ENCODE peak calls at places on chromosomes 16 and 17, in nine cellular contexts. One of them, this sample, is unnamed.

GRCh38 chr16:71894229-71894920 is 956 bp upstream of the IST1 start:
- DNase-seq in T-helper 1 cell: no peak
- DNase-seq in HS-5: no peak
- DNase-seq in posterior vena cava: no peak
- DNase-seq in mesendoderm: peak
- DNase-seq in WERI-Rb-1: peak
- DNase-seq in neural crest cell: peak
- DNase-seq in MV-4-11: peak
- DNase-seq in stimulated activated CD4-positive, alpha-beta T cell treated with anti-CD3 and anti-CD28 coated beads, Interleukin-15, amount 100 ng/mL, for 24 hours: peak
- DNase-seq in this sample: no peak

GRCh38 chr16:11629071-11630030 is 38.9 kb upstream of the SNN start:
- DNase-seq in HS-5: no peak
- DNase-seq in neural crest cell: no peak
- DNase-seq in posterior vena cava: peak
- DNase-seq in MV-4-11: peak
- DNase-seq in WERI-Rb-1: no peak
- DNase-seq in mesendoderm: peak
- DNase-seq in stimulated activated CD4-positive, alpha-beta T cell treated with anti-CD3 and anti-CD28 coated beads, Interleukin-15, amount 100 ng/mL, for 24 hours: no peak
- DNase-seq in T-helper 1 cell: no peak
- DNase-seq in this sample: no peak

GRCh38 chr17:72608436-72608835 is 484.1 kb downstream of the SLC39A11 start:
- DNase-seq in WERI-Rb-1: no peak
- DNase-seq in MV-4-11: no peak
- DNase-seq in mesendoderm: no peak
- DNase-seq in T-helper 1 cell: no peak
- DNase-seq in stimulated activated CD4-positive, alpha-beta T cell treated with anti-CD3 and anti-CD28 coated beads, Interleukin-15, amount 100 ng/mL, for 24 hours: no peak
- DNase-seq in HS-5: no peak
- DNase-seq in posterior vena cava: no peak
- DNase-seq in neural crest cell: no peak
- DNase-seq in this sample: no peak

GRCh38 chr17:76544123-76544915 is 4.5 kb downstream of the PRCD start:
- DNase-seq in neural crest cell: no peak
- DNase-seq in WERI-Rb-1: no peak
- DNase-seq in stimulated activated CD4-positive, alpha-beta T cell treated with anti-CD3 and anti-CD28 coated beads, Interleukin-15, amount 100 ng/mL, for 24 hours: no peak
- DNase-seq in mesendoderm: peak
- DNase-seq in HS-5: no peak
- DNase-seq in posterior vena cava: peak
- DNase-seq in T-helper 1 cell: no peak
- DNase-seq in MV-4-11: peak
- DNase-seq in this sample: no peak

GRCh38 chr16:21161211-21161610 is 2.7 kb downstream of the LDAF1 start:
- DNase-seq in T-helper 1 cell: no peak
- DNase-seq in HS-5: no peak
- DNase-seq in neural crest cell: no peak
- DNase-seq in mesendoderm: no peak
- DNase-seq in posterior vena cava: no peak
- DNase-seq in stimulated activated CD4-positive, alpha-beta T cell treated with anti-CD3 and anti-CD28 coated beads, Interleukin-15, amount 100 ng/mL, for 24 hours: no peak
- DNase-seq in WERI-Rb-1: no peak
- DNase-seq in MV-4-11: no peak
- DNase-seq in this sample: no peak

GRCh38 chr16:4631444-4631843 is 6.8 kb downstream of the MGRN1 start:
- DNase-seq in HS-5: no peak
- DNase-seq in WERI-Rb-1: no peak
- DNase-seq in neural crest cell: no peak
- DNase-seq in MV-4-11: no peak
- DNase-seq in mesendoderm: no peak
- DNase-seq in T-helper 1 cell: no peak
- DNase-seq in posterior vena cava: no peak
- DNase-seq in stimulated activated CD4-positive, alpha-beta T cell treated with anti-CD3 and anti-CD28 coated beads, Interleukin-15, amount 100 ng/mL, for 24 hours: no peak
- DNase-seq in this sample: no peak

GRCh38 chr16:10669791-10670190 is 24.9 kb downstream of the TEKT5 start:
- DNase-seq in WERI-Rb-1: no peak
- DNase-seq in HS-5: no peak
- DNase-seq in neural crest cell: no peak
- DNase-seq in posterior vena cava: peak
- DNase-seq in T-helper 1 cell: no peak
- DNase-seq in MV-4-11: no peak
- DNase-seq in mesendoderm: no peak
- DNase-seq in stimulated activated CD4-positive, alpha-beta T cell treated with anti-CD3 and anti-CD28 coated beads, Interleukin-15, amount 100 ng/mL, for 24 hours: no peak
- DNase-seq in this sample: no peak

GRCh38 chr16:87044829-87045228 is 272.4 kb downstream of the C16orf95 start:
- DNase-seq in posterior vena cava: no peak
- DNase-seq in MV-4-11: no peak
- DNase-seq in neural crest cell: no peak
- DNase-seq in T-helper 1 cell: no peak
- DNase-seq in WERI-Rb-1: no peak
- DNase-seq in stimulated activated CD4-positive, alpha-beta T cell treated with anti-CD3 and anti-CD28 coated beads, Interleukin-15, amount 100 ng/mL, for 24 hours: no peak
- DNase-seq in HS-5: no peak
- DNase-seq in mesendoderm: no peak
- DNase-seq in this sample: no peak

GRCh38 chr17:57677858-57678257 is 67.2 kb downstream of the CCDC182 start:
- DNase-seq in WERI-Rb-1: no peak
- DNase-seq in posterior vena cava: no peak
- DNase-seq in HS-5: no peak
- DNase-seq in stimulated activated CD4-positive, alpha-beta T cell treated with anti-CD3 and anti-CD28 coated beads, Interleukin-15, amount 100 ng/mL, for 24 hours: no peak
- DNase-seq in mesendoderm: no peak
- DNase-seq in neural crest cell: no peak
- DNase-seq in MV-4-11: no peak
- DNase-seq in T-helper 1 cell: no peak
- DNase-seq in this sample: no peak

GRCh38 chr17:146983-147761 is 9.8 kb downstream of the SCGB1C2 start:
- DNase-seq in mesendoderm: no peak
- DNase-seq in posterior vena cava: peak
- DNase-seq in HS-5: no peak
- DNase-seq in T-helper 1 cell: no peak
- DNase-seq in WERI-Rb-1: peak
- DNase-seq in stimulated activated CD4-positive, alpha-beta T cell treated with anti-CD3 and anti-CD28 coated beads, Interleukin-15, amount 100 ng/mL, for 24 hours: no peak
- DNase-seq in neural crest cell: no peak
- DNase-seq in MV-4-11: no peak
- DNase-seq in this sample: no peak

GRCh38 chr16:30644334-30644830 is 6.4 kb upstream of the PRR14 start:
- DNase-seq in mesendoderm: no peak
- DNase-seq in posterior vena cava: no peak
- DNase-seq in HS-5: no peak
- DNase-seq in MV-4-11: no peak
- DNase-seq in stimulated activated CD4-positive, alpha-beta T cell treated with anti-CD3 and anti-CD28 coated beads, Interleukin-15, amount 100 ng/mL, for 24 hours: no peak
- DNase-seq in T-helper 1 cell: no peak
- DNase-seq in neural crest cell: no peak
- DNase-seq in WERI-Rb-1: no peak
- DNase-seq in this sample: no peak

GRCh38 chr17:280901-281300 is 71.7 kb downstream of the RPH3AL start:
- DNase-seq in HS-5: no peak
- DNase-seq in T-helper 1 cell: no peak
- DNase-seq in mesendoderm: no peak
- DNase-seq in neural crest cell: no peak
- DNase-seq in WERI-Rb-1: no peak
- DNase-seq in MV-4-11: no peak
- DNase-seq in stimulated activated CD4-positive, alpha-beta T cell treated with anti-CD3 and anti-CD28 coated beads, Interleukin-15, amount 100 ng/mL, for 24 hours: no peak
- DNase-seq in posterior vena cava: no peak
- DNase-seq in this sample: no peak

GRCh38 chr16:50037791-50038190 is 12.8 kb downstream of the CNEP1R1 start:
- DNase-seq in stimulated activated CD4-positive, alpha-beta T cell treated with anti-CD3 and anti-CD28 coated beads, Interleukin-15, amount 100 ng/mL, for 24 hours: no peak
- DNase-seq in mesendoderm: no peak
- DNase-seq in WERI-Rb-1: no peak
- DNase-seq in MV-4-11: peak
- DNase-seq in posterior vena cava: no peak
- DNase-seq in HS-5: no peak
- DNase-seq in neural crest cell: no peak
- DNase-seq in T-helper 1 cell: no peak
- DNase-seq in this sample: no peak

GRCh38 chr16:4696905-4697866 is 3.8 kb downstream of the NUDT16L1 start:
- DNase-seq in stimulated activated CD4-positive, alpha-beta T cell treated with anti-CD3 and anti-CD28 coated beads, Interleukin-15, amount 100 ng/mL, for 24 hours: no peak
- DNase-seq in mesendoderm: no peak
- DNase-seq in neural crest cell: no peak
- DNase-seq in HS-5: no peak
- DNase-seq in WERI-Rb-1: no peak
- DNase-seq in posterior vena cava: no peak
- DNase-seq in MV-4-11: no peak
- DNase-seq in T-helper 1 cell: no peak
- DNase-seq in this sample: no peak

GRCh38 chr17:80594666-80595269 is 50.1 kb downstream of the RPTOR start:
- DNase-seq in posterior vena cava: no peak
- DNase-seq in stimulated activated CD4-positive, alpha-beta T cell treated with anti-CD3 and anti-CD28 coated beads, Interleukin-15, amount 100 ng/mL, for 24 hours: no peak
- DNase-seq in MV-4-11: no peak
- DNase-seq in mesendoderm: no peak
- DNase-seq in WERI-Rb-1: no peak
- DNase-seq in T-helper 1 cell: no peak
- DNase-seq in HS-5: no peak
- DNase-seq in neural crest cell: no peak
- DNase-seq in this sample: no peak

GRCh38 chr16:8866118-8866883 is 2.5 kb downstream of the CARHSP1 start:
- DNase-seq in T-helper 1 cell: no peak
- DNase-seq in MV-4-11: no peak
- DNase-seq in posterior vena cava: no peak
- DNase-seq in mesendoderm: peak
- DNase-seq in stimulated activated CD4-positive, alpha-beta T cell treated with anti-CD3 and anti-CD28 coated beads, Interleukin-15, amount 100 ng/mL, for 24 hours: no peak
- DNase-seq in WERI-Rb-1: no peak
- DNase-seq in HS-5: no peak
- DNase-seq in neural crest cell: peak
- DNase-seq in this sample: no peak

GRCh38 chr17:9935408-9935807 is 30.3 kb upstream of the RCVRN start:
- DNase-seq in MV-4-11: peak
- DNase-seq in posterior vena cava: no peak
- DNase-seq in T-helper 1 cell: no peak
- DNase-seq in stimulated activated CD4-positive, alpha-beta T cell treated with anti-CD3 and anti-CD28 coated beads, Interleukin-15, amount 100 ng/mL, for 24 hours: no peak
- DNase-seq in HS-5: no peak
- DNase-seq in mesendoderm: no peak
- DNase-seq in neural crest cell: no peak
- DNase-seq in WERI-Rb-1: no peak
- DNase-seq in this sample: no peak

GRCh38 chr16:1651509-1652342 is 26.4 kb upstream of the JPT2 start:
- DNase-seq in stimulated activated CD4-positive, alpha-beta T cell treated with anti-CD3 and anti-CD28 coated beads, Interleukin-15, amount 100 ng/mL, for 24 hours: no peak
- DNase-seq in neural crest cell: peak
- DNase-seq in MV-4-11: no peak
- DNase-seq in WERI-Rb-1: no peak
- DNase-seq in posterior vena cava: no peak
- DNase-seq in HS-5: no peak
- DNase-seq in T-helper 1 cell: no peak
- DNase-seq in mesendoderm: no peak
- DNase-seq in this sample: no peak

GRCh38 chr17:61647044-61647443 is 56.0 kb upstream of the NACA2 start:
- DNase-seq in MV-4-11: no peak
- DNase-seq in stimulated activated CD4-positive, alpha-beta T cell treated with anti-CD3 and anti-CD28 coated beads, Interleukin-15, amount 100 ng/mL, for 24 hours: no peak
- DNase-seq in mesendoderm: no peak
- DNase-seq in WERI-Rb-1: no peak
- DNase-seq in neural crest cell: no peak
- DNase-seq in HS-5: peak
- DNase-seq in T-helper 1 cell: no peak
- DNase-seq in posterior vena cava: no peak
- DNase-seq in this sample: no peak

GRCh38 chr17:30788918-30789317 is 35.6 kb downstream of the CRLF3 start:
- DNase-seq in T-helper 1 cell: no peak
- DNase-seq in stimulated activated CD4-positive, alpha-beta T cell treated with anti-CD3 and anti-CD28 coated beads, Interleukin-15, amount 100 ng/mL, for 24 hours: no peak
- DNase-seq in neural crest cell: no peak
- DNase-seq in posterior vena cava: no peak
- DNase-seq in mesendoderm: peak
- DNase-seq in MV-4-11: no peak
- DNase-seq in HS-5: no peak
- DNase-seq in WERI-Rb-1: no peak
- DNase-seq in this sample: no peak

GRCh38 chr16:20905576-20905975 is 5.0 kb downstream of the LYRM1 start:
- DNase-seq in HS-5: no peak
- DNase-seq in neural crest cell: no peak
- DNase-seq in T-helper 1 cell: no peak
- DNase-seq in MV-4-11: peak
- DNase-seq in posterior vena cava: no peak
- DNase-seq in mesendoderm: no peak
- DNase-seq in WERI-Rb-1: no peak
- DNase-seq in stimulated activated CD4-positive, alpha-beta T cell treated with anti-CD3 and anti-CD28 coated beads, Interleukin-15, amount 100 ng/mL, for 24 hours: no peak
- DNase-seq in this sample: no peak

GRCh38 chr16:67254809-67255552 is 6.2 kb downstream of the SLC9A5 start:
- DNase-seq in T-helper 1 cell: no peak
- DNase-seq in HS-5: no peak
- DNase-seq in neural crest cell: no peak
- DNase-seq in WERI-Rb-1: no peak
- DNase-seq in stimulated activated CD4-positive, alpha-beta T cell treated with anti-CD3 and anti-CD28 coated beads, Interleukin-15, amount 100 ng/mL, for 24 hours: no peak
- DNase-seq in posterior vena cava: peak
- DNase-seq in MV-4-11: no peak
- DNase-seq in mesendoderm: no peak
- DNase-seq in this sample: no peak

GRCh38 chr17:50841949-50842354 is 6.6 kb downstream of the WFIKKN2 start:
- DNase-seq in T-helper 1 cell: no peak
- DNase-seq in posterior vena cava: peak
- DNase-seq in MV-4-11: peak
- DNase-seq in WERI-Rb-1: peak
- DNase-seq in mesendoderm: peak
- DNase-seq in neural crest cell: peak
- DNase-seq in stimulated activated CD4-positive, alpha-beta T cell treated with anti-CD3 and anti-CD28 coated beads, Interleukin-15, amount 100 ng/mL, for 24 hours: peak
- DNase-seq in HS-5: no peak
- DNase-seq in this sample: no peak

GRCh38 chr16:79267146-79267545 is 333.4 kb downstream of the MAF start:
- DNase-seq in WERI-Rb-1: no peak
- DNase-seq in mesendoderm: no peak
- DNase-seq in posterior vena cava: no peak
- DNase-seq in HS-5: no peak
- DNase-seq in stimulated activated CD4-positive, alpha-beta T cell treated with anti-CD3 and anti-CD28 coated beads, Interleukin-15, amount 100 ng/mL, for 24 hours: no peak
- DNase-seq in neural crest cell: no peak
- DNase-seq in T-helper 1 cell: no peak
- DNase-seq in MV-4-11: no peak
- DNase-seq in this sample: no peak

GRCh38 chr16:87840462-87840978 is 28.8 kb downstream of the SLC7A5 start:
- DNase-seq in T-helper 1 cell: no peak
- DNase-seq in HS-5: no peak
- DNase-seq in posterior vena cava: no peak
- DNase-seq in MV-4-11: no peak
- DNase-seq in WERI-Rb-1: no peak
- DNase-seq in mesendoderm: no peak
- DNase-seq in stimulated activated CD4-positive, alpha-beta T cell treated with anti-CD3 and anti-CD28 coated beads, Interleukin-15, amount 100 ng/mL, for 24 hours: no peak
- DNase-seq in neural crest cell: no peak
- DNase-seq in this sample: no peak

GRCh38 chr17:3965123-3965800 is 1.0 kb upstream of the ATP2A3 start:
- DNase-seq in mesendoderm: peak
- DNase-seq in stimulated activated CD4-positive, alpha-beta T cell treated with anti-CD3 and anti-CD28 coated beads, Interleukin-15, amount 100 ng/mL, for 24 hours: peak
- DNase-seq in T-helper 1 cell: peak
- DNase-seq in WERI-Rb-1: peak
- DNase-seq in MV-4-11: peak
- DNase-seq in neural crest cell: peak
- DNase-seq in HS-5: no peak
- DNase-seq in posterior vena cava: peak
- DNase-seq in this sample: no peak

GRCh38 chr16:86528061-86528929 is 18.0 kb downstream of the FOXF1 start:
- DNase-seq in HS-5: no peak
- DNase-seq in T-helper 1 cell: no peak
- DNase-seq in posterior vena cava: peak
- DNase-seq in WERI-Rb-1: no peak
- DNase-seq in MV-4-11: no peak
- DNase-seq in mesendoderm: no peak
- DNase-seq in neural crest cell: no peak
- DNase-seq in stimulated activated CD4-positive, alpha-beta T cell treated with anti-CD3 and anti-CD28 coated beads, Interleukin-15, amount 100 ng/mL, for 24 hours: no peak
- DNase-seq in this sample: no peak

GRCh38 chr16:1895949-1896675 is 22.1 kb downstream of the HS3ST6 start:
- DNase-seq in HS-5: no peak
- DNase-seq in WERI-Rb-1: no peak
- DNase-seq in posterior vena cava: no peak
- DNase-seq in T-helper 1 cell: no peak
- DNase-seq in MV-4-11: no peak
- DNase-seq in mesendoderm: no peak
- DNase-seq in neural crest cell: no peak
- DNase-seq in stimulated activated CD4-positive, alpha-beta T cell treated with anti-CD3 and anti-CD28 coated beads, Interleukin-15, amount 100 ng/mL, for 24 hours: no peak
- DNase-seq in this sample: no peak

GRCh38 chr17:82843904-82844640 is 4.2 kb upstream of the ZNF750 start:
- DNase-seq in mesendoderm: no peak
- DNase-seq in MV-4-11: no peak
- DNase-seq in WERI-Rb-1: no peak
- DNase-seq in HS-5: no peak
- DNase-seq in T-helper 1 cell: no peak
- DNase-seq in stimulated activated CD4-positive, alpha-beta T cell treated with anti-CD3 and anti-CD28 coated beads, Interleukin-15, amount 100 ng/mL, for 24 hours: no peak
- DNase-seq in neural crest cell: no peak
- DNase-seq in posterior vena cava: peak
- DNase-seq in this sample: no peak